ENCODE peak calls at places on chromosome 2, in eight cellular contexts. D, V, P, W, O, K, B and G are unnamed samples.

GRCh38 chr2:235618039-235618438 is 124.2 kb downstream of the AGAP1 start:
- DNase-seq in D (no peak), V (no peak), P (no peak), W (no peak), O (no peak), K (no peak), B (no peak), G (no peak)

GRCh38 chr2:112692496-112692911 is 28.3 kb upstream of the NT5DC4 start:
- DNase-seq in D (no peak), V (no peak), P (peak; percentile 21), W (no peak), O (peak; percentile 74), K (no peak), B (peak; percentile 77), G (peak; percentile 92)

GRCh38 chr2:60247471-60247870 is 306.0 kb downstream of the BCL11A start:
- DNase-seq in D (no peak), V (no peak), P (no peak), W (no peak), O (peak; percentile 40), K (no peak), B (no peak), G (no peak)

GRCh38 chr2:2850218-2850850 is 519.3 kb upstream of the MYT1L start:
- DNase-seq in D (no peak), V (no peak), P (no peak), W (no peak), O (no peak), K (no peak), B (no peak), G (no peak)

GRCh38 chr2:3223080-3223923 is 154.3 kb downstream of the EIPR1 start:
- DNase-seq in D (no peak), V (no peak), P (no peak), W (peak; percentile 28), O (no peak), K (no peak), B (no peak), G (no peak)

GRCh38 chr2:135164431-135164830 is 112.3 kb downstream of the RAB3GAP1 start:
- DNase-seq in D (no peak), V (no peak), P (no peak), W (no peak), O (no peak), K (no peak), B (peak; percentile 5), G (no peak)

GRCh38 chr2:3504741-3505140 is 14.6 kb downstream of the ADI1 start:
- DNase-seq in D (no peak), V (no peak), P (no peak), W (no peak), O (no peak), K (no peak), B (no peak), G (no peak)

GRCh38 chr2:239388236-239389151 is 12.3 kb downstream of the HDAC4 start:
- DNase-seq in D (no peak), V (no peak), P (no peak), W (no peak), O (no peak), K (no peak), B (no peak), G (no peak)

GRCh38 chr2:234355052-234355720 is 141.7 kb downstream of the ARL4C start:
- DNase-seq in D (no peak), V (no peak), P (no peak), W (peak; percentile 50), O (no peak), K (no peak), B (no peak), G (no peak)

GRCh38 chr2:104851236-104852160 is 2.4 kb upstream of the POU3F3 start:
- DNase-seq in D (no peak), V (no peak), P (no peak), W (peak; percentile 15), O (no peak), K (no peak), B (no peak), G (no peak)

GRCh38 chr2:166762746-166763145 is 125.5 kb upstream of the XIRP2 start:
- DNase-seq in D (no peak), V (no peak), P (no peak), W (no peak), O (no peak), K (no peak), B (no peak), G (no peak)

GRCh38 chr2:171169333-171169732 is 8.6 kb upstream of the TLK1 start:
- DNase-seq in D (no peak), V (no peak), P (no peak), W (no peak), O (no peak), K (no peak), B (no peak), G (no peak)

GRCh38 chr2:189142893-189143759 is 36.4 kb downstream of the COL5A2 start:
- DNase-seq in D (peak; percentile 57), V (no peak), P (no peak), W (peak; percentile 1), O (peak; percentile 60), K (peak; percentile 50), B (peak; percentile 63), G (no peak)

GRCh38 chr2:217910875-217911212 is 92.0 kb downstream of the TNS1 start:
- DNase-seq in D (no peak), V (no peak), P (no peak), W (no peak), O (no peak), K (no peak), B (no peak), G (no peak)

GRCh38 chr2:217911283-217911965 is 91.4 kb downstream of the TNS1 start:
- DNase-seq in D (no peak), V (peak; percentile 82), P (no peak), W (no peak), O (no peak), K (no peak), B (no peak), G (no peak)

GRCh38 chr2:217907266-217907665 is 95.5 kb downstream of the TNS1 start:
- DNase-seq in D (no peak), V (no peak), P (no peak), W (no peak), O (no peak), K (no peak), B (no peak), G (no peak)

GRCh38 chr2:217908544-217908943 is 94.3 kb downstream of the TNS1 start:
- DNase-seq in D (no peak), V (no peak), P (no peak), W (no peak), O (no peak), K (no peak), B (no peak), G (no peak)

DNA sequence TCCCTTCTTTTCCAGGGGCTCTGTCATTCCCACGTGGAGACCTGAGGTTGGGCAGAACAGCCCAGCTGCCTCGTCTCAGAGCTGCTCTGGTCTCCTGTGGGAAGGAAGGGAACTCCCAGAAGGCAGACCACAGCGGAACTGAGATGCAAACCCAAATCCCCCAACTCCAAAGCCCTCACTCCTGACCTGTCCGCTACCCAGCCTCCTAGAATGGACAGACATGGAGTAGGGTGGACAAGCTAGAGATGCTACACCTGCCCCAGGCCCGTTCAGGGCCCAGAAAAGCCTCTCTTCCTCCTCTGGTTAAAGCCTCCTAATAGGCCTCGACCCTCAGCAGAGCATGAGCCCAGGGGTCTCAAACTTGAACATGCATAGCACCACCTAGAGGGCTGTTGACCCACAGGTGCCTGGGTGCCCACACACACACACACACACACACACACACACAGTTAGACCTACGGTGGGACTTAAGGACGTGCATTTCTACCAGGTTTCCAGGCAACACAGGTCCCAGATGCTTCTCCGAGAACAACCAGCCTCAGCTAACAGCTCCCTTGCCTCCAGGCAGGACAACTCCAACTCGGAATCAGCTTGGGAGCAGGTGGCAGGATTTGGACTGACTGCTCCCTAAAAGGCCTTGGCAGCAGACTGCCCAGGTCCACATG is 93.5 kb downstream of the TNS1 start:
- DNase-seq in D (no peak), V (no peak), P (no peak), W (no peak), O (no peak), K (no peak), B (no peak), G (no peak)
- TF ChIP-seq CTCF in D (no peak), V (no peak), P (no peak), W (no peak), O (no peak), K (no peak), B (no peak), G (no peak)

DNA sequence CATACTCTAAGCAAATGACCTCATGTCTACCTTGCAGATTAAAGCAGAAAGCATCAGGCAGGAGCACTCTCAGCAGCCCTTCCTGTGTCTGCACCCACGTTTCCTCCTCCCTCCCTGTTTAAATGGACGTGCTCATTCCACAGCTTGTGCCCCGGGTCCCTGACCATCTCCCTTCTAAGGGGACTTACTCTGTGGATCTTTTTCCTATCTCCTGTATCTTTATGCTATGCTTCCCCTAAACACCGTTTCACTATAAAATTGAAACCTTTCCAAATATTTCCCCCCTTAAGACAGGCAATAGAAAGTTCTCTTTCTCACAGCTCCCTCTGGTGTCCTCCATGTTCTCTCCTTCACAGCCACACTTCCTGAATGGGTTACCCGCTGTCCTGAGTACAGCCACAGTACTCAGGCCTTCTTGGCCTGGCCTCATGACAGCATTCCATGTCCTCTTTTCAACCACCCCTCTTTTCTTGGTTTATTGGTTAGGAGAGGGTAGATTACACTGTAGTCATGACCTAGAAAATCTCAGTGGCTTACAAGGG is 41.1 kb downstream of the TMEM185B start:
- DNase-seq in D (no peak), V (no peak), P (no peak), W (no peak), O (no peak), K (no peak), B (no peak), G (no peak)
- TF ChIP-seq CTCF in D (no peak), V (no peak), P (no peak), W (no peak), O (peak; percentile 36), K (no peak), B (no peak), G (no peak)

GRCh38 chr2:30981101-30981500 is 157.1 kb downstream of the GALNT14 start:
- DNase-seq in D (no peak), V (no peak), P (no peak), W (no peak), O (no peak), K (no peak), B (no peak), G (no peak)

GRCh38 chr2:30978044-30978443 is 160.2 kb downstream of the GALNT14 start:
- DNase-seq in D (no peak), V (no peak), P (no peak), W (no peak), O (no peak), K (no peak), B (no peak), G (no peak)

GRCh38 chr2:30978854-30979253 is 159.4 kb downstream of the GALNT14 start:
- DNase-seq in D (no peak), V (no peak), P (no peak), W (no peak), O (peak; percentile 38), K (no peak), B (no peak), G (no peak)

GRCh38 chr2:30981519-30981918 is 156.7 kb downstream of the GALNT14 start:
- DNase-seq in D (no peak), V (no peak), P (no peak), W (no peak), O (no peak), K (no peak), B (no peak), G (no peak)

GRCh38 chr2:30979822-30980245 is 158.4 kb downstream of the GALNT14 start:
- DNase-seq in D (no peak), V (peak; percentile 56), P (peak; percentile 20), W (no peak), O (no peak), K (no peak), B (peak; percentile 42), G (no peak)
- TF ChIP-seq CTCF in D (no peak), V (peak; percentile 50), P (peak; percentile 36), W (no peak), O (peak; percentile 47), K (no peak), B (no peak), G (no peak)

GRCh38 chr2:159110784-159111183 is 142.3 kb downstream of the TANC1 start:
- DNase-seq in D (no peak), V (no peak), P (no peak), W (no peak), O (no peak), K (no peak), B (no peak), G (no peak)
- TF ChIP-seq CTCF in D (no peak), V (no peak), P (no peak), W (no peak), O (no peak), K (no peak), B (no peak), G (no peak)